ENCODE peak calls at places on chromosome X, in eight cellular contexts. F, G, S, I, X, B, C and W are unnamed samples.

GRCh38 chrX:112696506-112696905 is 16.8 kb upstream of the LHFPL1 start:
- DNase-seq in F (no peak), G (no peak), S (no peak), I (no peak), X (no peak), B (no peak), C (no peak), W (no peak)

GRCh38 chrX:21975827-21976226 is 35.3 kb downstream of the SMS start:
- DNase-seq in F (no peak), G (peak; percentile 54), S (no peak), I (peak; percentile 76), X (no peak), B (no peak), C (no peak), W (peak; percentile 61)

GRCh38 chrX:69808375-69808774 is 192.5 kb downstream of the EDA start:
- DNase-seq in F (no peak), G (no peak), S (no peak), I (no peak), X (no peak), B (no peak), C (no peak), W (no peak)

GRCh38 chrX:43456056-43456455 is 200.0 kb upstream of the MAOA start:
- DNase-seq in F (no peak), G (no peak), S (no peak), I (no peak), X (no peak), B (no peak), C (no peak), W (no peak)

GRCh38 chrX:10164879-10165278 is 8.1 kb downstream of the CLCN4 start:
- DNase-seq in F (no peak), G (no peak), S (no peak), I (no peak), X (no peak), B (no peak), C (no peak), W (no peak)

GRCh38 chrX:133482345-133483041 is 67.2 kb upstream of the GPC4 start:
- DNase-seq in F (no peak), G (peak; percentile 0), S (no peak), I (peak; percentile 85), X (no peak), B (no peak), C (no peak), W (no peak)

GRCh38 chrX:24479924-24480722 is 15.0 kb downstream of the PDK3 start:
- DNase-seq in F (no peak), G (no peak), S (peak; percentile 64), I (peak; percentile 6), X (peak; percentile 51), B (peak; percentile 61), C (no peak), W (no peak)

GRCh38 chrX:147376601-147377387 is 534.9 kb upstream of the FMR1 start:
- DNase-seq in F (no peak), G (no peak), S (no peak), I (no peak), X (no peak), B (no peak), C (no peak), W (no peak)

GRCh38 chrX:112669834-112670233 is 9.9 kb downstream of the LHFPL1 start:
- DNase-seq in F (no peak), G (no peak), S (no peak), I (no peak), X (no peak), B (no peak), C (no peak), W (no peak)

GRCh38 chrX:134172588-134173259 is 64.3 kb upstream of the CCDC160 start:
- DNase-seq in F (peak; percentile 2), G (no peak), S (peak; percentile 43), I (no peak), X (peak; percentile 25), B (peak; percentile 46), C (no peak), W (peak; percentile 3)

GRCh38 chrX:13507893-13508292 is 61.5 kb upstream of the EGFL6 start:
- DNase-seq in F (no peak), G (no peak), S (no peak), I (no peak), X (no peak), B (no peak), C (no peak), W (no peak)

GRCh38 chrX:134688839-134689238 is 30.6 kb upstream of the PLAC1 start:
- DNase-seq in F (no peak), G (peak; percentile 61), S (no peak), I (peak; percentile 89), X (no peak), B (no peak), C (no peak), W (peak; percentile 51)

GRCh38 chrX:53223955-53224859 is 800 bp downstream of the KDM5C start:
- DNase-seq in F (no peak), G (peak; percentile 47), S (peak; percentile 25), I (peak; percentile 88), X (no peak), B (peak; percentile 28), C (peak; percentile 32), W (peak; percentile 52)

GRCh38 chrX:84907324-84907946 is 96.2 kb upstream of the APOOL start:
- DNase-seq in F (no peak), G (peak; percentile 28), S (no peak), I (peak; percentile 56), X (no peak), B (no peak), C (no peak), W (peak; percentile 13)

GRCh38 chrX:119729408-119730201 is 28.8 kb upstream of the SOWAHD start:
- DNase-seq in F (peak; percentile 0), G (peak; percentile 70), S (peak; percentile 68), I (peak; percentile 77), X (peak; percentile 38), B (peak; percentile 67), C (peak; percentile 38), W (peak; percentile 65)

GRCh38 chrX:19798423-19798822 is 89.0 kb downstream of the SH3KBP1 start:
- DNase-seq in F (no peak), G (no peak), S (peak; percentile 34), I (peak; percentile 28), X (no peak), B (peak; percentile 47), C (no peak), W (no peak)

GRCh38 chrX:134423606-134424005 is 36.4 kb upstream of the HPRT1 start:
- DNase-seq in F (no peak), G (peak; percentile 10), S (no peak), I (peak; percentile 50), X (no peak), B (no peak), C (peak; percentile 3), W (peak; percentile 41)

GRCh38 chrX:50035119-50035518 is 112.7 kb downstream of the CLCN5 start:
- DNase-seq in F (no peak), G (no peak), S (no peak), I (no peak), X (no peak), B (no peak), C (no peak), W (no peak)

GRCh38 chrX:71067079-71067478 is 1.1 kb downstream of the SNX12 start:
- DNase-seq in F (no peak), G (no peak), S (no peak), I (no peak), X (no peak), B (no peak), C (no peak), W (no peak)

GRCh38 chrX:118727686-118728339 is 407 bp downstream of the IL13RA1 start:
- DNase-seq in F (peak; percentile 1), G (peak; percentile 20), S (peak; percentile 22), I (peak; percentile 18), X (no peak), B (no peak), C (no peak), W (peak; percentile 57)

GRCh38 chrX:69556094-69557011 is 52.2 kb downstream of the NALF2 start:
- DNase-seq in F (no peak), G (no peak), S (no peak), I (peak; percentile 28), X (no peak), B (no peak), C (no peak), W (peak; percentile 7)

GRCh38 chrX:39158801-39159657 is 357.8 kb downstream of the MID1IP1 start:
- DNase-seq in F (no peak), G (peak; percentile 72), S (no peak), I (peak; percentile 9), X (no peak), B (no peak), C (no peak), W (peak; percentile 88)

GRCh38 chrX:111411591-111412371 is at the start of gene DCX:
- DNase-seq in F (no peak), G (no peak), S (no peak), I (no peak), X (no peak), B (no peak), C (no peak), W (no peak)

GRCh38 chrX:5163663-5164062 is 1065.0 kb downstream of the NLGN4X start:
- DNase-seq in F (no peak), G (no peak), S (no peak), I (no peak), X (no peak), B (no peak), C (no peak), W (no peak)

GRCh38 chrX:2561461-2561860 is 60.7 kb upstream of the DHRSX start:
- DNase-seq in F (no peak), G (no peak), S (no peak), I (no peak), X (no peak), B (no peak), C (no peak), W (no peak)

GRCh38 chrX:54386314-54386713 is 28.5 kb upstream of the WNK3 start:
- DNase-seq in F (no peak), G (no peak), S (no peak), I (no peak), X (no peak), B (no peak), C (no peak), W (peak; percentile 10)

GRCh38 chrX:18931972-18932371 is 51.9 kb downstream of the PHKA2 start:
- DNase-seq in F (no peak), G (peak; percentile 23), S (no peak), I (peak; percentile 35), X (no peak), B (no peak), C (peak; percentile 3), W (peak; percentile 46)

GRCh38 chrX:13843150-13843721 is 26.3 kb upstream of the GPM6B start:
- DNase-seq in F (no peak), G (peak; percentile 18), S (no peak), I (peak; percentile 22), X (no peak), B (no peak), C (no peak), W (no peak)

GRCh38 chrX:109440475-109440874 is 41.4 kb downstream of the GUCY2F start:
- DNase-seq in F (no peak), G (no peak), S (no peak), I (no peak), X (peak; percentile 2), B (no peak), C (no peak), W (no peak)

GRCh38 chrX:49192722-49193328 is 6.7 kb upstream of the PRICKLE3 start:
- DNase-seq in F (no peak), G (no peak), S (peak; percentile 59), I (peak; percentile 45), X (peak; percentile 25), B (peak; percentile 60), C (no peak), W (peak; percentile 14)

GRCh38 chrX:108641589-108642272 is 94.6 kb downstream of the IRS4 start:
- DNase-seq in F (no peak), G (no peak), S (no peak), I (no peak), X (no peak), B (no peak), C (no peak), W (no peak)

GRCh38 chrX:23981222-23981621 is 45.8 kb downstream of the KLHL15 start:
- DNase-seq in F (no peak), G (no peak), S (no peak), I (no peak), X (no peak), B (no peak), C (no peak), W (no peak)